ENCODE peak calls at places on chromosomes 2 and 18, in five cellular contexts. Q, K, Z, L and P are unnamed samples.

GRCh38 chr2:17373041-17373440 is 145.2 kb downstream of the RAD51AP2 start:
- DNase-seq in Q (peak), K (no peak), Z (no peak), L (no peak), P (no peak)

GRCh38 chr2:120516323-120517314 is 170.7 kb downstream of the INHBB start:
- DNase-seq in Q (no peak), K (no peak), Z (no peak), L (peak), P (no peak)

GRCh38 chr2:201329409-201329808 is 27.7 kb downstream of the FLACC1 start:
- DNase-seq in Q (no peak), K (no peak), Z (no peak), L (no peak), P (no peak)

GRCh38 chr2:176174382-176174834 is 14.1 kb upstream of the HOXD1 start:
- DNase-seq in Q (no peak), K (no peak), Z (no peak), L (no peak), P (no peak)

GRCh38 chr2:9552491-9553178 is 3.0 kb downstream of the ADAM17 start:
- DNase-seq in Q (peak), K (no peak), Z (no peak), L (no peak), P (peak)

GRCh38 chr2:126891681-126892500 is 6.8 kb upstream of the TEX51 start:
- DNase-seq in Q (no peak), K (no peak), Z (no peak), L (no peak), P (no peak)

GRCh38 chr2:234952270-234953115 is 676 bp downstream of the SH3BP4 start:
- DNase-seq in Q (peak), K (no peak), Z (no peak), L (peak), P (no peak)

GRCh38 chr18:58004317-58004716 is 39.7 kb upstream of the NEDD4L start:
- DNase-seq in Q (peak), K (no peak), Z (no peak), L (no peak), P (peak)

GRCh38 chr2:85089464-85090072 is 43.6 kb upstream of the TCF7L1 start:
- DNase-seq in Q (no peak), K (no peak), Z (no peak), L (no peak), P (no peak)

GRCh38 chr2:19425419-19425818 is 67.0 kb upstream of the OSR1 start:
- DNase-seq in Q (peak), K (no peak), Z (no peak), L (no peak), P (no peak)

GRCh38 chr2:75360945-75361344 is 161.6 kb upstream of the TACR1 start:
- DNase-seq in Q (no peak), K (no peak), Z (no peak), L (no peak), P (no peak)

GRCh38 chr2:82528288-82528687 is 1930.8 kb downstream of the SUCLG1 start:
- DNase-seq in Q (no peak), K (no peak), Z (no peak), L (no peak), P (no peak)

GRCh38 chr2:159933727-159934049 is 128.7 kb downstream of the PLA2R1 start:
- DNase-seq in Q (no peak), K (no peak), Z (no peak), L (no peak), P (no peak)

GRCh38 chr2:226782092-226782713 is 17.4 kb downstream of the IRS1 start:
- DNase-seq in Q (no peak), K (no peak), Z (no peak), L (no peak), P (no peak)

GRCh38 chr2:27407798-27408491 is 1.4 kb downstream of the PPM1G start:
- DNase-seq in Q (peak), K (no peak), Z (no peak), L (no peak), P (no peak)

GRCh38 chr2:215002500-215002899 is 135.9 kb downstream of the ABCA12 start:
- DNase-seq in Q (peak), K (no peak), Z (no peak), L (no peak), P (no peak)

GRCh38 chr2:45743531-45744391 is 92.3 kb downstream of the PRKCE start:
- DNase-seq in Q (peak), K (no peak), Z (no peak), L (no peak), P (no peak)

GRCh38 chr18:75727479-75727878 is 300.0 kb upstream of the SMIM21 start:
- DNase-seq in Q (peak), K (no peak), Z (peak), L (no peak), P (no peak)

GRCh38 chr2:136255648-136256461 is 137.9 kb upstream of the CXCR4 start:
- DNase-seq in Q (no peak), K (peak), Z (no peak), L (no peak), P (no peak)

GRCh38 chr18:26383454-26384270 is 157.4 kb downstream of the TAF4B start:
- DNase-seq in Q (peak), K (no peak), Z (no peak), L (no peak), P (no peak)

GRCh38 chr18:23166863-23167531 is 31.7 kb downstream of the CABLES1 start:
- DNase-seq in Q (peak), K (no peak), Z (no peak), L (no peak), P (no peak)

GRCh38 chr18:61551586-61551985 is 218.4 kb downstream of the CDH20 start:
- DNase-seq in Q (peak), K (no peak), Z (peak), L (no peak), P (peak)

GRCh38 chr18:68916734-68917133 is 118.9 kb downstream of the CCDC102B start:
- DNase-seq in Q (peak), K (no peak), Z (no peak), L (no peak), P (no peak)

GRCh38 chr2:167749016-167749415 is 498.4 kb downstream of the STK39 start:
- DNase-seq in Q (peak), K (no peak), Z (no peak), L (no peak), P (no peak)

GRCh38 chr18:78972930-78973331 is 6.7 kb upstream of the SALL3 start:
- DNase-seq in Q (no peak), K (no peak), Z (no peak), L (no peak), P (no peak)

GRCh38 chr2:48264632-48265031 is 265.3 kb upstream of the STON1 start:
- DNase-seq in Q (no peak), K (no peak), Z (no peak), L (no peak), P (no peak)

GRCh38 chr2:69603146-69603743 is 40.3 kb downstream of the AAK1 start:
- DNase-seq in Q (peak), K (no peak), Z (no peak), L (no peak), P (no peak)

GRCh38 chr2:112623913-112624777 is 21.6 kb upstream of the SLC20A1 start:
- DNase-seq in Q (peak), K (peak), Z (peak), L (peak), P (peak)